ENCODE peak calls at places on chromosomes 3 and 15, in five cellular contexts. One of them, this sample, is unnamed.

GRCh38 chr3:66276705-66277274 is 56.0 kb downstream of the SLC25A26 start:
- DNase-seq in GM12891: no peak
- DNase-seq in spleen: no peak
- DNase-seq in transverse colon: peak; percentile 58
- DNase-seq in HCT116: peak; percentile 55
- DNase-seq in this sample: peak; percentile 76

GRCh38 chr3:134197681-134198261 is 52.9 kb downstream of the RYK start:
- DNase-seq in spleen: no peak
- DNase-seq in transverse colon: no peak
- DNase-seq in HCT116: peak; percentile 39
- DNase-seq in GM12891: peak; percentile 21
- DNase-seq in this sample: peak; percentile 78

GRCh38 chr3:123778525-123778924 is 105.6 kb downstream of the MYLK start:
- DNase-seq in spleen: no peak
- DNase-seq in GM12891: no peak
- DNase-seq in transverse colon: no peak
- DNase-seq in HCT116: no peak
- DNase-seq in this sample: no peak

GRCh38 chr3:46930945-46931403 is 45.6 kb downstream of the CCDC12 start:
- DNase-seq in transverse colon: no peak
- DNase-seq in spleen: peak; percentile 70
- DNase-seq in HCT116: no peak
- DNase-seq in GM12891: no peak
- DNase-seq in this sample: no peak

GRCh38 chr3:76403556-76403955 is 618.2 kb upstream of the ZNF717 start:
- DNase-seq in transverse colon: no peak
- DNase-seq in spleen: no peak
- DNase-seq in HCT116: no peak
- DNase-seq in GM12891: no peak
- DNase-seq in this sample: no peak

GRCh38 chr3:152657002-152657400 is 177.9 kb upstream of the P2RY1 start:
- DNase-seq in spleen: no peak
- DNase-seq in HCT116: no peak
- DNase-seq in transverse colon: no peak
- DNase-seq in GM12891: no peak
- DNase-seq in this sample: no peak

GRCh38 chr3:111768076-111768475 is 91.0 kb upstream of the PHLDB2 start:
- DNase-seq in HCT116: no peak
- DNase-seq in transverse colon: no peak
- DNase-seq in spleen: no peak
- DNase-seq in GM12891: no peak
- DNase-seq in this sample: no peak

GRCh38 chr15:84915011-84915958 is 30.8 kb downstream of the SLC28A1 start:
- DNase-seq in transverse colon: peak; percentile 38
- DNase-seq in HCT116: peak; percentile 81
- DNase-seq in GM12891: peak; percentile 61
- DNase-seq in spleen: no peak
- DNase-seq in this sample: no peak

GRCh38 chr3:162141232-162141631 is 644.6 kb downstream of the OTOL1 start:
- DNase-seq in spleen: no peak
- DNase-seq in HCT116: no peak
- DNase-seq in GM12891: no peak
- DNase-seq in transverse colon: no peak
- DNase-seq in this sample: no peak

GRCh38 chr15:74046275-74046674 is 36.1 kb downstream of the GOLGA6A start:
- DNase-seq in spleen: no peak
- DNase-seq in GM12891: no peak
- DNase-seq in HCT116: no peak
- DNase-seq in transverse colon: no peak
- DNase-seq in this sample: no peak

GRCh38 chr3:72100062-72100511 is 315.1 kb upstream of the PROK2 start:
- DNase-seq in GM12891: no peak
- DNase-seq in HCT116: no peak
- DNase-seq in spleen: peak; percentile 83
- DNase-seq in transverse colon: no peak
- DNase-seq in this sample: no peak

GRCh38 chr3:49723301-49723630 is 485 bp downstream of the GMPPB start:
- DNase-seq in HCT116: peak; percentile 16
- DNase-seq in transverse colon: peak; percentile 88
- DNase-seq in spleen: peak; percentile 93
- DNase-seq in GM12891: no peak
- DNase-seq in this sample: peak; percentile 74

GRCh38 chr3:184337315-184337714 is at the start of gene FAM131A:
- DNase-seq in transverse colon: peak; percentile 53
- DNase-seq in HCT116: no peak
- DNase-seq in GM12891: no peak
- DNase-seq in spleen: no peak
- DNase-seq in this sample: no peak

GRCh38 chr3:42032693-42033349 is 58.3 kb upstream of the TRAK1 start:
- DNase-seq in HCT116: no peak
- DNase-seq in GM12891: no peak
- DNase-seq in spleen: no peak
- DNase-seq in transverse colon: peak; percentile 68
- DNase-seq in this sample: peak; percentile 8

GRCh38 chr3:8768364-8769087 is 887 bp downstream of the OXTR start:
- DNase-seq in GM12891: peak; percentile 41
- DNase-seq in HCT116: no peak
- DNase-seq in transverse colon: no peak
- DNase-seq in spleen: no peak
- DNase-seq in this sample: no peak

GRCh38 chr3:97917813-97918536 is 54.3 kb downstream of the RIOX2 start:
- DNase-seq in transverse colon: no peak
- DNase-seq in GM12891: no peak
- DNase-seq in HCT116: no peak
- DNase-seq in spleen: no peak
- DNase-seq in this sample: no peak

GRCh38 chr3:27553868-27554540 is 69.8 kb upstream of the SLC4A7 start:
- DNase-seq in spleen: no peak
- DNase-seq in HCT116: no peak
- DNase-seq in GM12891: no peak
- DNase-seq in transverse colon: no peak
- DNase-seq in this sample: no peak

GRCh38 chr3:71754610-71755253 is 1.1 kb downstream of the GPR27 start:
- DNase-seq in HCT116: no peak
- DNase-seq in GM12891: no peak
- DNase-seq in transverse colon: no peak
- DNase-seq in spleen: peak; percentile 81
- DNase-seq in this sample: no peak

GRCh38 chr3:194158942-194159439 is 23.0 kb downstream of the HES1 start:
- DNase-seq in GM12891: no peak
- DNase-seq in HCT116: no peak
- DNase-seq in transverse colon: no peak
- DNase-seq in spleen: no peak
- DNase-seq in this sample: no peak

GRCh38 chr3:52021869-52022268 is 26.2 kb upstream of the RPL29 start:
- DNase-seq in spleen: no peak
- DNase-seq in transverse colon: no peak
- DNase-seq in HCT116: no peak
- DNase-seq in GM12891: no peak
- DNase-seq in this sample: no peak

GRCh38 chr15:91517491-91518200 is 335.9 kb upstream of the SLCO3A1 start:
- DNase-seq in GM12891: no peak
- DNase-seq in spleen: no peak
- DNase-seq in HCT116: no peak
- DNase-seq in transverse colon: no peak
- DNase-seq in this sample: peak; percentile 30

GRCh38 chr3:69671082-69671952 is 67.9 kb upstream of the MITF start:
- DNase-seq in transverse colon: no peak
- DNase-seq in HCT116: peak; percentile 15
- DNase-seq in spleen: no peak
- DNase-seq in GM12891: no peak
- DNase-seq in this sample: peak; percentile 30

GRCh38 chr3:88044411-88044810 is 14.4 kb downstream of the CGGBP1 start:
- DNase-seq in GM12891: no peak
- DNase-seq in transverse colon: no peak
- DNase-seq in spleen: no peak
- DNase-seq in HCT116: no peak
- DNase-seq in this sample: no peak

GRCh38 chr15:58934521-58934920 is 1.0 kb upstream of the SLTM start:
- DNase-seq in spleen: no peak
- DNase-seq in HCT116: peak; percentile 4
- DNase-seq in transverse colon: no peak
- DNase-seq in GM12891: no peak
- DNase-seq in this sample: no peak

GRCh38 chr3:188432826-188433525 is 279.0 kb downstream of the LPP start:
- DNase-seq in GM12891: no peak
- DNase-seq in spleen: no peak
- DNase-seq in transverse colon: no peak
- DNase-seq in HCT116: no peak
- DNase-seq in this sample: no peak

DNA sequence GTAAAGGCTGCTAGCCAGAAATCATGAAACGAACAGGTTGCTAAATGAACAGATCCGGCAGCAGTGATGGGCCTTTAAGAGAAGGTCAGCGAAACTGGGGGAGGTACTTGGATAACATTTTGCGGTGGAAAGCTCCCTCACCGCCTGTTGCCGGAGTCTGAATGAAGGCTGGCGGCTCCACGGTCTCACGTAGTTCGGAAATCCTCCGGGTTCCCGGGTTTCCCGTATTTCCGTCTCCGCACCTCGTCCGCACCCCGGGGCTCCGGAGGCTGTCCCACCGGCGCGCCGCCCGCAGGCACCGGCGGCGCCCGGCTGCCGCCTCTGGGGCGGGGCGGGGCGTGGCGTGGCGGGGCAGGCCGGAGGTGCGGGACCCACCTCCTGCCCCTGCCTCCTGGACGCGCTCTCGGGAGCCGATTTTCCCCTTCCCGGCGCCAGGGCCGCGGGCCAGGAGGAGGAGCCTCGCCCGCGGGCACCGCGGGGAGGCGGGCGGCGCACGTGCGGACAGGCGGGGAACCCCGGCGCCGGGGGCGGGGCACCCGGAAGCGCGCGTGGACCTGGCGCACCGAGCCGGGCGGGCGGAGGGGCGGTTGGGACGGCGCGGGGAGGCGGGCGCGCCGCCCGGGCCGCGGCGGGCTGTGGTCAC is at the start of gene ZDHHC23:
- DNase-seq in HCT116: peak; percentile 43
- DNase-seq in transverse colon: peak; percentile 91
- DNase-seq in GM12891: peak; percentile 60
- DNase-seq in spleen: peak; percentile 92
- DNase-seq in this sample: peak; percentile 49
- TF ChIP-seq POLR2A in HCT116: peak; percentile 31
- TF ChIP-seq POLR2A in transverse colon: peak; percentile 37
- TF ChIP-seq POLR2A in GM12891: no peak
- TF ChIP-seq POLR2A in spleen: no peak
- TF ChIP-seq POLR2A in this sample: no peak

GRCh38 chr15:31069360-31070000 is 32.0 kb downstream of the TRPM1 start:
- DNase-seq in transverse colon: no peak
- DNase-seq in spleen: no peak
- DNase-seq in GM12891: no peak
- DNase-seq in HCT116: no peak
- DNase-seq in this sample: no peak

GRCh38 chr15:31062965-31063355 is 38.6 kb downstream of the TRPM1 start:
- DNase-seq in HCT116: no peak
- DNase-seq in spleen: no peak
- DNase-seq in GM12891: no peak
- DNase-seq in transverse colon: no peak
- DNase-seq in this sample: no peak

GRCh38 chr15:31065824-31066223 is 35.7 kb downstream of the TRPM1 start:
- DNase-seq in HCT116: no peak
- DNase-seq in transverse colon: no peak
- DNase-seq in GM12891: no peak
- DNase-seq in spleen: no peak
- DNase-seq in this sample: no peak

GRCh38 chr15:31070867-31071266 is 30.7 kb downstream of the TRPM1 start:
- DNase-seq in transverse colon: no peak
- DNase-seq in GM12891: no peak
- DNase-seq in spleen: no peak
- DNase-seq in HCT116: no peak
- DNase-seq in this sample: no peak

GRCh38 chr15:31067890-31068603 is 33.5 kb downstream of the TRPM1 start:
- DNase-seq in GM12891: no peak
- DNase-seq in HCT116: no peak
- DNase-seq in spleen: no peak
- DNase-seq in transverse colon: no peak
- DNase-seq in this sample: no peak
- TF ChIP-seq POLR2A in GM12891: no peak
- TF ChIP-seq POLR2A in HCT116: no peak
- TF ChIP-seq POLR2A in spleen: no peak
- TF ChIP-seq POLR2A in transverse colon: no peak
- TF ChIP-seq POLR2A in this sample: no peak

GRCh38 chr3:196292281-196292923 is 4.9 kb upstream of the PCYT1A start:
- DNase-seq in transverse colon: no peak
- DNase-seq in GM12891: peak; percentile 41
- DNase-seq in spleen: no peak
- DNase-seq in HCT116: no peak
- DNase-seq in this sample: no peak
- TF ChIP-seq POLR2A in transverse colon: no peak
- TF ChIP-seq POLR2A in GM12891: peak; percentile 33
- TF ChIP-seq POLR2A in spleen: no peak
- TF ChIP-seq POLR2A in HCT116: no peak
- TF ChIP-seq POLR2A in this sample: no peak

GRCh38 chr3:146159616-146160232 is 1.3 kb downstream of the PLOD2 start:
- DNase-seq in HCT116: no peak
- DNase-seq in spleen: no peak
- DNase-seq in transverse colon: no peak
- DNase-seq in GM12891: no peak
- DNase-seq in this sample: no peak

GRCh38 chr3:146160233-146160963 is 586 bp downstream of the PLOD2 start:
- DNase-seq in spleen: no peak
- DNase-seq in HCT116: peak; percentile 57
- DNase-seq in GM12891: no peak
- DNase-seq in transverse colon: peak; percentile 66
- DNase-seq in this sample: peak; percentile 16

GRCh38 chr3:146161725-146162047 is 702 bp upstream of the PLOD2 start:
- DNase-seq in GM12891: no peak
- DNase-seq in transverse colon: peak; percentile 55
- DNase-seq in HCT116: no peak
- DNase-seq in spleen: no peak
- DNase-seq in this sample: no peak

GRCh38 chr3:146162561-146162960 is 1.6 kb upstream of the PLOD2 start:
- DNase-seq in GM12891: no peak
- DNase-seq in spleen: no peak
- DNase-seq in transverse colon: no peak
- DNase-seq in HCT116: no peak
- DNase-seq in this sample: no peak

GRCh38 chr3:146160964-146161724 is at the start of gene PLOD2:
- DNase-seq in transverse colon: peak; percentile 83
- DNase-seq in spleen: peak; percentile 79
- DNase-seq in HCT116: peak; percentile 35
- DNase-seq in GM12891: peak; percentile 25
- DNase-seq in this sample: peak; percentile 73
- TF ChIP-seq POLR2A in transverse colon: peak; percentile 89
- TF ChIP-seq POLR2A in spleen: peak; percentile 47
- TF ChIP-seq POLR2A in HCT116: peak; percentile 92
- TF ChIP-seq POLR2A in GM12891: no peak
- TF ChIP-seq POLR2A in this sample: no peak